ENCODE peak calls at places on chromosome 7, in six cellular contexts. O is GM12865, Z is fibroblast of mammary gland, Y is A549, M is AG04450, T is Peyer's patch. S is an unnamed sample.

GRCh38 chr7:155559519-155560108 is 13.3 kb upstream of the CNPY1 start:
- DNase-seq in O (no peak), Z (no peak), Y (no peak), M (no peak), T (no peak), S (no peak)

GRCh38 chr7:22296916-22297315 is 60.0 kb downstream of the RAPGEF5 start:
- DNase-seq in O (no peak), Z (peak; percentile 3), Y (no peak), M (no peak), T (no peak), S (no peak)

GRCh38 chr7:157474685-157475084 is 137.9 kb downstream of the DNAJB6 start:
- DNase-seq in O (peak; percentile 37), Z (peak; percentile 12), Y (peak; percentile 41), M (no peak), T (no peak), S (peak; percentile 11)

GRCh38 chr7:10257438-10257837 is 716.2 kb upstream of the PHF14 start:
- DNase-seq in O (no peak), Z (no peak), Y (no peak), M (no peak), T (no peak), S (no peak)

GRCh38 chr7:24435002-24435401 is 138.2 kb upstream of the PALS2 start:
- DNase-seq in O (no peak), Z (no peak), Y (no peak), M (no peak), T (no peak), S (no peak)

GRCh38 chr7:4631664-4632171 is 50.4 kb upstream of the FOXK1 start:
- DNase-seq in O (no peak), Z (peak; percentile 97), Y (peak; percentile 98), M (peak; percentile 85), T (peak; percentile 78), S (peak; percentile 97)

GRCh38 chr7:99772565-99772964 is 11.4 kb downstream of the CYP3A4 start:
- DNase-seq in O (no peak), Z (no peak), Y (no peak), M (no peak), T (no peak), S (no peak)

GRCh38 chr7:15686209-15686956 is at the start of gene MEOX2:
- DNase-seq in O (no peak), Z (peak; percentile 77), Y (peak; percentile 10), M (no peak), T (peak; percentile 67), S (peak; percentile 17)

GRCh38 chr7:125074141-125074540 is 144.5 kb upstream of the POT1 start:
- DNase-seq in O (no peak), Z (no peak), Y (no peak), M (no peak), T (no peak), S (no peak)

GRCh38 chr7:121107923-121108498 is 119.5 kb downstream of the CPED1 start:
- DNase-seq in O (peak; percentile 54), Z (peak; percentile 80), Y (peak; percentile 13), M (no peak), T (no peak), S (peak; percentile 80)

GRCh38 chr7:150716368-150716767 is at the start of gene GIMAP1:
- DNase-seq in O (peak; percentile 85), Z (no peak), Y (no peak), M (no peak), T (no peak), S (no peak)

GRCh38 chr7:121406866-121407439 is 10.8 kb upstream of the FAM3C start:
- DNase-seq in O (no peak), Z (no peak), Y (no peak), M (no peak), T (peak; percentile 69), S (no peak)

GRCh38 chr7:87628780-87629569 is 777 bp downstream of the RUNDC3B start:
- DNase-seq in O (peak; percentile 30), Z (no peak), Y (no peak), M (no peak), T (peak; percentile 81), S (no peak)
- H3K4me3 ChIP-seq in O (peak overlapping the region; percentile 84), Z (peak overlapping the region; percentile 50), Y (peak overlapping the region; percentile 77), M (peak overlapping the region; percentile 65), T (peak overlapping the region; percentile 72), S (peak overlapping the region; percentile 52)

GRCh38 chr7:268991-269390 is 21.0 kb upstream of the FOXL3 start:
- DNase-seq in O (no peak), Z (no peak), Y (no peak), M (no peak), T (no peak), S (no peak)

GRCh38 chr7:264541-265191 is 25.3 kb upstream of the FOXL3 start:
- DNase-seq in O (no peak), Z (peak; percentile 53), Y (no peak), M (no peak), T (peak; percentile 57), S (no peak)

GRCh38 chr7:265192-265997 is 24.6 kb upstream of the FOXL3 start:
- DNase-seq in O (no peak), Z (no peak), Y (no peak), M (no peak), T (no peak), S (no peak)

GRCh38 chr7:265998-266850 is 23.7 kb upstream of the FOXL3 start:
- DNase-seq in O (no peak), Z (no peak), Y (no peak), M (no peak), T (no peak), S (no peak)

GRCh38 chr7:266851-267840 is 22.8 kb upstream of the FOXL3 start:
- DNase-seq in O (no peak), Z (no peak), Y (no peak), M (no peak), T (peak; percentile 80), S (no peak)
- TF ChIP-seq CTCF in O (no peak), Z (no peak), Y (no peak), M (no peak), T (peak; percentile 66), S (peak; percentile 32)

GRCh38 chr7:17402628-17403278 is 104.3 kb downstream of the AHR start:
- DNase-seq in O (peak; percentile 89), Z (no peak), Y (no peak), M (no peak), T (no peak), S (no peak)
- H3K4me3 ChIP-seq in O (peak overlapping the region; percentile 36), Z (no peak overlapping the region), Y (no peak overlapping the region), M (no peak overlapping the region), T (no peak overlapping the region), S (no peak overlapping the region)

GRCh38 chr7:5678295-5679046 is 103.0 kb downstream of the RNF216 start:
- DNase-seq in O (no peak), Z (no peak), Y (no peak), M (no peak), T (no peak), S (peak; percentile 75)

GRCh38 chr7:5681423-5681822 is 100.0 kb downstream of the RNF216 start:
- DNase-seq in O (no peak), Z (no peak), Y (no peak), M (no peak), T (no peak), S (peak; percentile 21)

GRCh38 chr7:5681979-5682546 is 99.4 kb downstream of the RNF216 start:
- DNase-seq in O (peak; percentile 74), Z (no peak), Y (no peak), M (no peak), T (no peak), S (no peak)

GRCh38 chr7:5679047-5679740 is 102.3 kb downstream of the RNF216 start:
- DNase-seq in O (no peak), Z (no peak), Y (no peak), M (no peak), T (no peak), S (peak; percentile 26)

DNA sequence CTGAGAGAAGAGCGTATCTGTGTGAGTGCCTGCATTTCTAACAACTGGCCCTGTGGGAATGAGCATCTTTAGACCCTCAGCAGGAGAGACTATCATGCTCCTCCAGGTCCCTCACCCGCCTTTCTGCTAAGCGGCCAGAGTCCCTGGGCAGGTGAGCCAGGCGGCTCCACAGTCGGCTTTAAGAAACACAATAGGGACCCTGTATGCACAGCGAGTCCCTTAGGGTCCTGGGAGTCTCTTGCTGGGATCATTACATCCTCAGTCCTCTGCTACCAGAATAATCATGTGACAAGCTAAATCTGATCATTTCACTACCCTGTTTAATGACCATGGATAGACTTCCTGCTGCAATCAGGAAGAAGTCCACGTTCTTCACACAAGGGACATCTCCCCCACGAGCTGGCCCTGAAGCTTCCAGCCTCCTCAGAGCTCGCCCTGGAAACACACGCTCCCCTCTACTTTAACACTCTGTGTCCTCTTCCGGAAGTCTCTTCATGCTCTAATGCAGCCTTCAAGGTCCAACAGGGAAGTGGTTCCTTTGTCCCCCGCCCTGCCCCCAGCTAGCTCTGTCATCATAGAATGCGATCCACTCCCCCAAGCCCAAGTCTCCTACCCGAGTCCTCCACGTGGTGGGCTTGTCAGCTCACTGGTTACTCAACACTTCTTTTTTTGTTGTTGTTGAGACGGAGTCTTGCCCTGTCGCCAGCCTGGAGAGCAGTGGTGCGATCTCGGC is 101.6 kb downstream of the RNF216 start:
- DNase-seq in O (peak; percentile 91), Z (no peak), Y (no peak), M (no peak), T (no peak), S (no peak)
- TF ChIP-seq CTCF in O (no peak), Z (no peak), Y (no peak), M (no peak), T (no peak), S (no peak)

GRCh38 chr7:76506081-76506440 is 4.3 kb upstream of the UPK3B start:
- DNase-seq in O (no peak), Z (no peak), Y (no peak), M (no peak), T (no peak), S (no peak)

GRCh38 chr7:76513817-76514799 is 3.8 kb downstream of the UPK3B start:
- DNase-seq in O (no peak), Z (no peak), Y (no peak), M (no peak), T (no peak), S (no peak)

GRCh38 chr7:76507723-76508406 is 2.5 kb upstream of the UPK3B start:
- DNase-seq in O (no peak), Z (peak; percentile 51), Y (no peak), M (no peak), T (no peak), S (peak; percentile 6)

GRCh38 chr7:76512941-76513816 is 2.8 kb downstream of the UPK3B start:
- DNase-seq in O (no peak), Z (peak; percentile 14), Y (peak; percentile 68), M (no peak), T (no peak), S (no peak)

GRCh38 chr7:76509931-76510877 is at the start of gene UPK3B:
- DNase-seq in O (no peak), Z (no peak), Y (no peak), M (no peak), T (no peak), S (no peak)
- H3K4me3 ChIP-seq in O (no peak within 1 kb of the TSS), Z (no peak within 1 kb of the TSS), Y (peak within 1 kb of the TSS; percentile 50), M (no peak within 1 kb of the TSS), T (no peak within 1 kb of the TSS), S (no peak within 1 kb of the TSS)

S was measured in fibroblast of villous mesenchyme.